ENCODE peak calls at places on chromosomes 16 and 17, in four cellular contexts. T is CD4-positive, CD25-positive, alpha-beta regulatory T cell; L is IMR-90; P is transverse colon. G is an unnamed sample.

GRCh38 chr16:4612977-4613635 is 1.6 kb downstream of the UBALD1 start:
- DNase-seq in T (no peak), L (no peak), P (no peak), G (no peak)

GRCh38 chr16:24700549-24701392 is 28.7 kb upstream of the TNRC6A start:
- DNase-seq in T (no peak), L (peak; percentile 98), P (peak; percentile 60), G (peak; percentile 85)

GRCh38 chr16:48542020-48542473 is 67.9 kb downstream of the N4BP1 start:
- DNase-seq in T (peak; percentile 31), L (peak; percentile 54), P (peak; percentile 48), G (no peak)

GRCh38 chr16:50613281-50613991 is 65.2 kb downstream of the NKD1 start:
- DNase-seq in T (no peak), L (no peak), P (no peak), G (no peak)

GRCh38 chr17:73851921-73852320 is 207.7 kb upstream of the SDK2 start:
- DNase-seq in T (no peak), L (no peak), P (no peak), G (no peak)

GRCh38 chr16:2716101-2716885 is 3.7 kb downstream of the PRSS27 start:
- DNase-seq in T (no peak), L (no peak), P (no peak), G (no peak)

GRCh38 chr17:1039511-1040215 is 42.7 kb downstream of the TIMM22 start:
- DNase-seq in T (no peak), L (no peak), P (peak; percentile 53), G (no peak)

GRCh38 chr16:66640724-66641314 is 36.3 kb downstream of the CMTM3 start:
- DNase-seq in T (no peak), L (no peak), P (no peak), G (no peak)

GRCh38 chr17:9299695-9300094 is 275.9 kb downstream of the STX8 start:
- DNase-seq in T (no peak), L (no peak), P (no peak), G (no peak)

GRCh38 chr16:47358816-47359215 is 102.0 kb downstream of the ITFG1 start:
- DNase-seq in T (no peak), L (peak; percentile 37), P (no peak), G (no peak)

GRCh38 chr16:87550510-87550961 is 51.8 kb upstream of the JPH3 start:
- DNase-seq in T (peak; percentile 44), L (no peak), P (peak; percentile 41), G (no peak)

GRCh38 chr16:49023095-49023494 is 258.5 kb downstream of the CBLN1 start:
- DNase-seq in T (no peak), L (peak; percentile 39), P (no peak), G (no peak)

GRCh38 chr16:83968891-83969672 is 1.0 kb downstream of the NECAB2 start:
- DNase-seq in T (no peak), L (no peak), P (no peak), G (no peak)

GRCh38 chr16:75204410-75204758 is 2.6 kb downstream of the CTRB2 start:
- DNase-seq in T (no peak), L (no peak), P (no peak), G (no peak)

GRCh38 chr16:29820271-29820701 is at the start of gene MVP:
- DNase-seq in T (peak; percentile 68), L (peak; percentile 57), P (peak; percentile 87), G (no peak)

GRCh38 chr16:5028950-5029475 is 4.7 kb downstream of the NAGPA start:
- DNase-seq in T (no peak), L (no peak), P (no peak), G (no peak)

GRCh38 chr16:4386951-4387565 is 15.4 kb downstream of the VASN start:
- DNase-seq in T (no peak), L (no peak), P (no peak), G (no peak)

GRCh38 chr17:66354981-66355380 is 52.6 kb downstream of the PRKCA start:
- DNase-seq in T (no peak), L (peak; percentile 73), P (no peak), G (no peak)

GRCh38 chr17:83142619-83143018 is 63.2 kb downstream of the METRNL start:
- DNase-seq in T (no peak), L (no peak), P (no peak), G (no peak)

GRCh38 chr17:7703584-7704574 is 1.1 kb upstream of the EFNB3 start:
- DNase-seq in T (no peak), L (no peak), P (no peak), G (no peak)

GRCh38 chr17:14805348-14805747 is 459.8 kb downstream of the PMP22 start:
- DNase-seq in T (no peak), L (no peak), P (no peak), G (no peak)

GRCh38 chr17:2102931-2103398 is 48.1 kb downstream of the HIC1 start:
- DNase-seq in T (no peak), L (peak; percentile 90), P (no peak), G (no peak)

GRCh38 chr17:27241346-27241946 is 52.5 kb upstream of the WSB1 start:
- DNase-seq in T (no peak), L (peak; percentile 10), P (peak; percentile 43), G (no peak)

GRCh38 chr16:48542966-48543365 is 67.0 kb downstream of the N4BP1 start:
- DNase-seq in T (no peak), L (no peak), P (no peak), G (no peak)

GRCh38 chr16:77856455-77857138 is 68.2 kb downstream of the VAT1L start:
- DNase-seq in T (no peak), L (no peak), P (no peak), G (no peak)

GRCh38 chr16:2751577-2752034 is 832 bp upstream of the SRRM2 start:
- DNase-seq in T (no peak), L (no peak), P (peak; percentile 33), G (no peak)

GRCh38 chr17:37841232-37841631 is 83.0 kb upstream of the TBC1D3K start:
- DNase-seq in T (no peak), L (no peak), P (no peak), G (no peak)

GRCh38 chr17:73288534-73289302 is 23.1 kb downstream of the CDC42EP4 start:
- DNase-seq in T (no peak), L (no peak), P (peak; percentile 72), G (no peak)

GRCh38 chr16:11499295-11500089 is 87.2 kb downstream of the LITAF start:
- DNase-seq in T (no peak), L (no peak), P (no peak), G (no peak)

GRCh38 chr16:15415411-15416070 is 18.8 kb upstream of the BMERB1 start:
- DNase-seq in T (no peak), L (peak; percentile 38), P (no peak), G (no peak)

GRCh38 chr17:59897090-59897489 is 4.2 kb downstream of the RPS6KB1 start:
- DNase-seq in T (no peak), L (peak; percentile 71), P (no peak), G (no peak)

GRCh38 chr17:7021993-7022778 is 664 bp upstream of the BCL6B start:
- DNase-seq in T (peak; percentile 81), L (peak; percentile 36), P (peak; percentile 86), G (no peak)

GRCh38 chr17:71118039-71118438 is 948.7 kb downstream of the KCNJ2 start:
- DNase-seq in T (no peak), L (peak; percentile 18), P (no peak), G (no peak)

GRCh38 chr17:21168555-21168865 is 41.7 kb downstream of the DHRS7B start:
- DNase-seq in T (no peak), L (no peak), P (no peak), G (no peak)

GRCh38 chr17:21164226-21165019 is 37.7 kb downstream of the DHRS7B start:
- DNase-seq in T (no peak), L (no peak), P (no peak), G (no peak)

GRCh38 chr17:21166599-21167265 is 40.0 kb downstream of the DHRS7B start:
- DNase-seq in T (no peak), L (peak; percentile 11), P (no peak), G (no peak)

GRCh38 chr17:21167303-21167702 is 40.5 kb downstream of the DHRS7B start:
- DNase-seq in T (no peak), L (peak; percentile 5), P (no peak), G (no peak)

GRCh38 chr17:21165922-21166598 is 39.3 kb downstream of the DHRS7B start:
- DNase-seq in T (no peak), L (no peak), P (no peak), G (no peak)
- H3K4me3 ChIP-seq in T (no peak overlapping the region), L (no peak overlapping the region), P (no peak overlapping the region), G (peak overlapping the region; percentile 53)

GRCh38 chr17:40072481-40073346 is 9.9 kb downstream of the THRA start:
- DNase-seq in T (no peak), L (no peak), P (peak; percentile 80), G (no peak)
- H3K4me1 ChIP-seq in T (peaks cover 59% of the 10 kb centered on the region), L (peaks cover 53% of the 10 kb centered on the region), P (peaks cover 91% of the 10 kb centered on the region), G (peaks cover 98% of the 10 kb centered on the region)

GRCh38 chr17:81329279-81329926 is 34.3 kb upstream of the SLC38A10 start:
- DNase-seq in T (no peak), L (peak; percentile 92), P (peak; percentile 94), G (no peak)
- H3K4me3 ChIP-seq in T (no peak overlapping the region), L (no peak overlapping the region), P (no peak overlapping the region), G (no peak overlapping the region)

GRCh38 chr17:19002805-19003542 is 1.6 kb downstream of the FAM83G start:
- DNase-seq in T (peak; percentile 57), L (peak; percentile 54), P (no peak), G (no peak)
- H3K4me1 ChIP-seq in T (peaks cover 42% of the 10 kb centered on the region), L (peaks cover 31% of the 10 kb centered on the region), P (peaks cover 30% of the 10 kb centered on the region), G (peaks cover 7% of the 10 kb centered on the region)

GRCh38 chr16:89924925-89925307 is 1.8 kb downstream of the TUBB3 start:
- DNase-seq in T (no peak), L (no peak), P (no peak), G (no peak)
- H3K4me3 ChIP-seq in T (no peak overlapping the region), L (no peak overlapping the region), P (no peak overlapping the region), G (no peak overlapping the region)

DNA sequence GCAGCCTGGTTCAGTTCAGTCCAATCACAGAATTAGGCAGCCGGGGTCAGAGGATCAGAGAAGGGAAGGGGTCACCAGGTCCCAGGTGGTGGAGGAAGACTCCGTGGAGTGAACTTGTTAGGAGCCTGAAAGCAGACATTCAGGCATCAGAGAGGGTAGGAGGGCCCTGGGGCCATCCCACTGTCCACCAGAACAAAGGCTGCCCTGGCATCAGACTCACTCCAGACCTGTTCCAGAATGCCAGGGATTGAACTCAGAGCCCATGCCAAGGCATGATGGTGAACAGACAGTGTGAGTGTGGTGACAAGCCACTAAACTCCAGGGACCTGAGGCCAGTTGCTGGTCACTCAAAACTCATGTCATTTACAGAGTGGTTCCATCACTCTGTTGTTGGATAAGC is 37.6 kb downstream of the B4GALNT2 start:
- DNase-seq in T (no peak), L (no peak), P (no peak), G (no peak)
- H3K4me1 ChIP-seq in T (no peaks in the 10 kb centered on the region), L (no peaks in the 10 kb centered on the region), P (no peaks in the 10 kb centered on the region), G (no peaks in the 10 kb centered on the region)

DNA sequence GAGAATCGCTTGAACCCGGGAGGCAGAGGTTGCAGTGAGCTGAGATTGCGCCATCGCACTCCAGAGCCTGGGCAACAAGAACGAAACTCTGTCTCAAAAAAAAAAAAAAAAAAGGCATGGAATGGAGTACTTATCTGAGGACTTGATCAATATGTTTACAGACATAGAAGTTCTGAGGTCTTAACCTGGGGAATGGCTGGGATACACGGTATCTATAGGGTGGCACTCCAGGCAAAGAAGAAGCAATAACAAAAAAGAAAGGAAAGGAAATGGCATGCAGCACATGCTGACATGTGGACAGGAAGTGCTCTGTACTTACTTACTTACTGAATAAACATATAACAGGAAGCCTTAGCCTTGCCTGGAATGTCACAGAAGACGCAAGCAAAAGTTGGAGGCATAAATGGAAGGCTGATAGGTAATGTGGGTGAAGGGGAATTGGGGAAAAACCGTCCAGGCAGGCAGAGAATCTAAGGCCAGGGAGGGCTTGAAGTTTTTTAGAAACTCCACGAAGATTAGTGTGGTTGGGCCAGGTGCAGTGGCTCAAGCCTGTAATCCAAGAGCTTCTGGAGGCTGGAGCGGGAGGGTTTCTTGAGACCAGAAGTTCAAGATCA is 10.1 kb upstream of the SPOP start:
- DNase-seq in T (peak; percentile 68), L (peak; percentile 61), P (no peak), G (no peak)
- H3K4me3 ChIP-seq in T (peak overlapping the region; percentile 74), L (no peak overlapping the region), P (no peak overlapping the region), G (peak overlapping the region; percentile 24)

G was measured in thoracic aorta.